ENCODE peak calls at places on chromosomes 1 and 21, in nine cellular contexts. W is IMR-90; M is BE2C; B is astrocyte; V is CD4-positive, CD25-positive, alpha-beta regulatory T cell; I is H7; L is body of pancreas; S is kidney epithelial cell; T is MM.1S. Z is an unnamed sample. For H3K27me3, the result is how much of the 10 kb centered on the place peaks cover.

GRCh38 chr1:225350872-225351271 is 77.0 kb downstream of the LBR start:
- DNase-seq in W (no peak), M (no peak), B (no peak), V (no peak), I (no peak), L (no peak), S (no peak), T (no peak), Z (no peak)

GRCh38 chr1:223748773-223749733 is 36.7 kb downstream of the CAPN2 start:
- DNase-seq in W (peak), M (peak), B (peak), V (peak), I (peak), L (peak), S (no peak), T (peak), Z (peak)

GRCh38 chr1:36034692-36035091 is 49.2 kb upstream of the TEKT2 start:
- DNase-seq in W (peak), M (no peak), B (peak), V (no peak), I (no peak), L (no peak), S (peak), T (no peak), Z (peak)

GRCh38 chr1:179090522-179090921 is 8.7 kb downstream of the TOR3A start:
- DNase-seq in W (no peak), M (no peak), B (no peak), V (no peak), I (no peak), L (no peak), S (no peak), T (no peak), Z (no peak)

GRCh38 chr1:151401125-151401788 is 1.9 kb downstream of the PSMB4 start:
- DNase-seq in W (peak), M (no peak), B (peak), V (no peak), I (no peak), L (no peak), S (no peak), T (no peak), Z (peak)

GRCh38 chr21:14581902-14582457 is 35.9 kb upstream of the SAMSN1 start:
- DNase-seq in W (no peak), M (no peak), B (no peak), V (peak), I (no peak), L (no peak), S (no peak), T (no peak), Z (no peak)

GRCh38 chr21:21146587-21147373 is 148.6 kb downstream of the NCAM2 start:
- DNase-seq in W (no peak), M (no peak), B (no peak), V (no peak), I (no peak), L (no peak), S (no peak), T (no peak), Z (no peak)

GRCh38 chr1:151701515-151701914 is 15.1 kb downstream of the CELF3 start:
- DNase-seq in W (no peak), M (no peak), B (no peak), V (no peak), I (no peak), L (no peak), S (no peak), T (no peak), Z (no peak)

GRCh38 chr1:59750612-59751395 is 63.9 kb upstream of the HOOK1 start:
- DNase-seq in W (peak), M (no peak), B (peak), V (no peak), I (no peak), L (no peak), S (peak), T (no peak), Z (peak)

GRCh38 chr1:180881806-180882509 is 30.7 kb upstream of the KIAA1614 start:
- DNase-seq in W (peak), M (no peak), B (peak), V (peak), I (peak), L (no peak), S (peak), T (peak), Z (peak)

GRCh38 chr1:53482441-53483153 is 23.4 kb downstream of the DMRTB1 start:
- DNase-seq in W (no peak), M (no peak), B (no peak), V (no peak), I (no peak), L (no peak), S (no peak), T (no peak), Z (no peak)

GRCh38 chr1:199007423-199007822 is 368.6 kb downstream of the PTPRC start:
- DNase-seq in W (no peak), M (peak), B (no peak), V (no peak), I (no peak), L (no peak), S (no peak), T (no peak), Z (no peak)

GRCh38 chr1:10507111-10507879 is 32.5 kb downstream of the PEX14 start:
- DNase-seq in W (peak), M (peak), B (peak), V (peak), I (peak), L (peak), S (peak), T (peak), Z (peak)

GRCh38 chr1:167223144-167224103 is 2.7 kb downstream of the POU2F1 start:
- DNase-seq in W (peak), M (no peak), B (peak), V (no peak), I (no peak), L (no peak), S (no peak), T (no peak), Z (peak)

GRCh38 chr1:47433037-47433421 is 4.8 kb upstream of the FOXD2 start:
- DNase-seq in W (no peak), M (no peak), B (no peak), V (no peak), I (peak), L (no peak), S (no peak), T (no peak), Z (no peak)
- H3K27me3 ChIP-seq in W (under half), M (half or more), B (half or more), V (under half), I (half or more), L (under half), S (under half), T (under half), Z (under half)

DNA sequence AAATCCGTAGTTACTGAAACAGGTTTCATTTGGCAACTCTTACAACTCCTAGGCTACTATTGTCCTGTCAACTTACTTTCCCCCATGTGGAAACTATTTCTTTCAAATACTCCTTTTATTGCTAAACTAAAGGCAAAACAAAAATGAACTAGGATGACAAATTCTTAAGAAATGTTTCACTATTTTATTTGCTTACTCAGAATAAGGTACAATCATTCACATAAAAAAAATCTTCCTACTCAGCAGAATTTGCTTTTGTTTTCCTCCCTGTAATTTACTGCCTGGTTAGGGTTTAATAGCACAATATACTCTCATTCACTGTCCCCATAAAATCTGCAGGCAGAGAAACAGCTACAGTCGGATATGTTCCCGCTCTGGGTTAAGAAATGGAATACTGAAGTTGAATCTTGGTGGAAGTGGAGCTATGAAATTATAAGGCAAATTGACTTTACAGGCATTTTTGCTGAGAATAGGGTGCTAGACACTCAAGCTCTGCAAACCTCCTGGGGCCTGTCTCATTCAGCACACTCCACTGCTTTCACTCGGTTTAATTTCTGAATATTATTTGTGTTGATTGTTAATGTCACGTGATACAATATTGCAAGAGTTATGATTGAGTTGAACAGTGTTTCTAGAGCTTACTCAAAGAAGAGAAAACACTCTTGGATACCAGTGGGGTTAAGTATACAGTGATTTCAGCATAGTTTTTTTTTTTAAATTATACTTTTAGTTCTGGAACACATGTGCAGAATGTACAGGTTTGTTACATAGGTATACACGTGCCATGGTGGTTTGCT is 49.9 kb downstream of the C21orf91 start:
- DNase-seq in W (no peak), M (no peak), B (no peak), V (no peak), I (no peak), L (no peak), S (no peak), T (no peak), Z (peak)
- H3K27me3 ChIP-seq in W (under half), M (under half), B (under half), V (under half), I (under half), L (under half), S (under half), T (under half), Z (under half)

GRCh38 chr1:228004331-228004871 is 2.4 kb upstream of the WNT3A start:
- DNase-seq in W (no peak), M (no peak), B (no peak), V (no peak), I (peak), L (peak), S (no peak), T (peak), Z (peak)
- H3K27me3 ChIP-seq in W (half or more), M (half or more), B (half or more), V (under half), I (half or more), L (under half), S (half or more), T (under half), Z (half or more)

DNA sequence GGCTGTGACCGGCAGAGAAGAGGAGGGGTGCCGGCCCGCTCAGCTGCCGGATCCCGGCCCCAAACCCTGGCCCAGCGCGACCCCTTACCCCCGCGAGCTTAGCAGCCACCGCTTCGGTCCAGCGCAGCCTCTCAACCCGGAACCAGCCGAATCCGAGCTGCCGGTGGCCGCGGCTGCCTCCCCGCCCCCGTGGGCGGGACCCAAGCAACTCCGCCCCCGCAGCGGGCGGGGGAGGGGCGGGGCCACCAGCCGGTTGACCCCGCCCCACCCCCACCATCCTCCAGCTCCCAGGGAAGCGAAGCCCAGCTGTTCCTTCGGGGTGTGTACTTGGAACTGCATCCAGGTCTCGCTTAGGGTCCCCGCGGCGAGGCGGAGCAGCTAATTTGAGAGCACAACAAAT is at the start of gene TRIM62:
- DNase-seq in W (peak), M (peak), B (peak), V (peak), I (peak), L (peak), S (no peak), T (peak), Z (peak)
- H3K27me3 ChIP-seq in W (under half), M (under half), B (under half), V (under half), I (under half), L (under half), S (under half), T (under half), Z (under half)

GRCh38 chr1:2534315-2534714 is 4.3 kb upstream of the HES5 start:
- DNase-seq in W (no peak), M (no peak), B (no peak), V (no peak), I (no peak), L (no peak), S (no peak), T (no peak), Z (no peak)
- H3K27me3 ChIP-seq in W (under half), M (under half), B (under half), V (under half), I (under half), L (under half), S (under half), T (half or more), Z (half or more)

GRCh38 chr1:38815903-38816627 is 43.5 kb downstream of the RRAGC start:
- DNase-seq in W (no peak), M (peak), B (no peak), V (no peak), I (peak), L (no peak), S (no peak), T (peak), Z (no peak)

GRCh38 chr1:38819516-38819915 is 40.1 kb downstream of the RRAGC start:
- DNase-seq in W (no peak), M (no peak), B (no peak), V (no peak), I (no peak), L (no peak), S (no peak), T (no peak), Z (no peak)

GRCh38 chr1:38817958-38818705 is 41.4 kb downstream of the RRAGC start:
- DNase-seq in W (no peak), M (peak), B (no peak), V (peak), I (peak), L (peak), S (no peak), T (peak), Z (peak)

GRCh38 chr1:38818706-38819439 is 40.7 kb downstream of the RRAGC start:
- DNase-seq in W (no peak), M (no peak), B (no peak), V (no peak), I (peak), L (no peak), S (no peak), T (no peak), Z (no peak)

DNA sequence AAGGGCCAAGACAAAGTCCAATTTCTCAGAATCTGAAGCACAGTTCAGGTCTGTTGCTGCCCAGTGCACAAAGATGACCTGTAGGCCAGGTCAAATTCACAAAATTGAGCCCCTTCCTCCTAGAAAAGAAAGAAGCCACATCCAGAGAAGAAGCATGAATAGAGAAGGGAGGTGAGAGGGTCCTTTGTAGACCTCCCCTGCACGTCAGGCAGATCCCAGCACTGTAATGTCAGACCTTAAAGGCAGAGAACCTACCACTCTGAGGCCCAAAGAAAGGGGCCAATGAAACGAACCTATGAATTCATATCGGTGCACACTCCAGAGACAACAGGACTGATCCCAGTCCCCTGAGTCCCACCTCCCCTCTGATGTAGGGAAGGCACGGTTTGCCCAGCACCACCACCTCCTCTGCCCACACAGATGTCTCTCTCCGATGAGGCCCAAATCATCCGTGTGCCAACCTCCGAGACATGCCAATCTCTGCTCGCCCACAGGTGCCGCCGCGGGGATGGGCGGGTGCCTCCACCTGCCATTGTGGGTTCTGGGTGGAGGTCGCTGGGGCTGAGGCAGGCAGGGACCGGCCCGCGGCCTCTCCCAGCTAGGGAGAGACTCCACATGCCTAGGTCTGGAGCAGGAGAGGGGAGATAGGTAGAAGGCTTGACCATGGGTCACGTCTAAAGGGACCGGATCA is 42.2 kb downstream of the RRAGC start:
- DNase-seq in W (no peak), M (no peak), B (no peak), V (no peak), I (no peak), L (no peak), S (no peak), T (no peak), Z (no peak)
- H3K27me3 ChIP-seq in W (half or more), M (under half), B (half or more), V (under half), I (under half), L (under half), S (half or more), T (under half), Z (half or more)

DNA sequence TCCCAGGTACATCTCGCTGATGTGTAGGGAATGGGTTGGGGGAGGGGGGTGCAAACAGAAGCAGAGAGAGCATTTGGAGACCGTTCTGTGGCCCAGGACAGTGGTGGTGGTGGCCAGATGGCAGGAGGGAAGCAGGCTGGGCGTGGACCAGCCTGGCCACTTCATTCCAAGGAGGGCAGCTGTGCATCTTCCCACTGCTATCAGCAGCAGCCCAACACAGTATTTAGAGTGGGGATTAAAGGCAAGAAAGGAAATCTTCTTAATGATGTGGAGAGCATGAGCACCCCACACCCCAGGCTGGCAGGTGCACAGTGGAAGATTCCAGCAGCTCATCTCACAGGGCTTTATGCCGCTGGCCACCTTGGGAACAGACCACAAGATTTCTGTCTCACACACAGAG is 198.7 kb downstream of the NPHP4 start:
- DNase-seq in W (no peak), M (no peak), B (no peak), V (no peak), I (no peak), L (no peak), S (no peak), T (no peak), Z (no peak)
- H3K27me3 ChIP-seq in W (under half), M (under half), B (under half), V (under half), I (under half), L (under half), S (under half), T (under half), Z (under half)

DNA sequence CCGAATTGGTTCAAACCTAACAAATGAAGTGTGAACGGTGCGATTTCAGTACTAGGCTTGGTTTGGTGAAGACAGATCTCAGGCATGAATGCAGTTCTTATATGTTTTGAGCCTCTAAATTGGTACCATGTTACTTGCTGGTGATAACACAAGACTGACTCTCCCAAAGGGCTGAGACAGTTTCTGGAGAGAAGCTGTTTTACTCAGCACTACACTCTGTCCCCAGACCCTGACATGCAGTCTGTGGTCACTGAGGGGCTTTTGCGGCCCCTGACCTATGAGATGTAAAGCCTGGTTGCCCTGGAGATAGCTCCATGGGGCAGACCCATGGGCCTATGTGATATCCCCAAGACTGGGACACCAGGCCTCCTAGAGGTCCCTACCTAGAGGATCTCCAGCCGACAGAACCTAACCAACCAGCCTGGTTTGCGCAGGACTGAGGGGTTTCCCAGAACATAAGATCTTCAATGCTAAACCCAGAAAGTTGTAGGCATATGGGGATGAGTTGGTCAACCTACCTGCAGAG is 19.4 kb upstream of the FOXE3 start:
- DNase-seq in W (no peak), M (no peak), B (no peak), V (no peak), I (no peak), L (no peak), S (no peak), T (no peak), Z (no peak)
- H3K27me3 ChIP-seq in W (under half), M (under half), B (under half), V (under half), I (under half), L (under half), S (under half), T (under half), Z (under half)

DNA sequence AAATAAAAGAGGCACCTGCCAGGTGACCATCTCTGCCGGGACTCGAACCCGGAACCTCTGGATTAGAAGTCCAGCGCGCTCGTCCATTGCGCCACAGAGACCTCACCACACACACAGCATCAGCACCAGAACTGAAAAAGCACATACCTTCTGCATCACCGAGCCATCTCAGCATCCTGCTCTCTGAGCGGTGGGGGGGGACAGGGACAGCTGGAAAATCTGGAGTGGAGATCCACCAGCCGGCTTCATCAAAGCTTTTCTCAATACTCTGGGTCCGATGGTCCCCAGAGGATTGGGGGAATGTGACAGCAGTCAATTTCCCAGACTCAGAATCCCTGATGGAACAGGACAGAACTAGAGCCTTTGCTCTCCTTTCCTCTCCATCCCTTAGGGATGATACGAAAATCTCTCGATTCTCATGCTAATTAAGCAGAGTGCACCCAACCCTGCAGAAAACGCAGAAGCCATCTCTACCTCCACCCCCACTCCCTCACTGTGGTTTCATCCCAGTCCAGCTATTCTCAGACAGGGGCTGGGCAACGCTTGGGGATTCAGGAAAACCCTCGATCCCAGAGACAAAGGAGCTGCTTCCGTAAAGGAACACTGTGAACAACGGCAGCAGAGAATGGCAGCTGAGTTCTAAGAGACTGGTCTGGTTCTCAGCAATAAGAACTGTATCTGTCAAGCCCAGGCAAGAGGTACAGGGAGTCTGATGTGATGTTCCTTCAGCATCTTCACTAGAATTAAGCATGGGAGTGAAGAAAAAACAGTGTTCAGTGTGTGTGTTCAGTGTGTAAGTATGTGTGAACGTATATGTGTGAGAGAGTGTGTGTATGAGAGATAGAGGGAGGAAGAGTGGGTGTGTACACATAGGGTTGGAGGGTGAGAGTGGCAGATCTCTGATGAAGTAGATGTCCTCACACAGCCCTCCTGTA is 29.6 kb upstream of the CADM3 start:
- DNase-seq in W (peak), M (peak), B (peak), V (no peak), I (peak), L (no peak), S (no peak), T (no peak), Z (peak)
- H3K27me3 ChIP-seq in W (under half), M (under half), B (under half), V (under half), I (under half), L (under half), S (under half), T (under half), Z (half or more)